ENCODE peak calls at places on chromosomes 11 and 22, in ten cellular contexts. Q is GM23338, X is kidney epithelial cell, C is T-helper 22 cell, Z is WTC11, S is occipital lobe, W is activated T-cell treated with anti-CD3 and anti-CD28 coated beads for 1 hour, E is AG09319, M is H54, T is M059J. H is an unnamed sample.

GRCh38 chr11:95065336-95065735 is 1.4 kb upstream of the SRSF8 start:
- DNase-seq in Q (no peak), X (no peak), C (no peak), Z (no peak), S (no peak), W (no peak), E (no peak), M (no peak), T (no peak), H (no peak)

GRCh38 chr22:19292262-19293230 is 1.0 kb upstream of the CLTCL1 start:
- DNase-seq in Q (no peak), X (no peak), C (no peak), Z (no peak), S (no peak), W (no peak), E (no peak), M (no peak), T (no peak), H (peak; percentile 28)

GRCh38 chr11:2887526-2888195 is 2.1 kb upstream of the CDKN1C start:
- DNase-seq in Q (no peak), X (no peak), C (no peak), Z (no peak), S (no peak), W (no peak), E (no peak), M (no peak), T (no peak), H (no peak)

GRCh38 chr11:112157274-112157766 is 6.6 kb downstream of the IL18 start:
- DNase-seq in Q (no peak), X (peak; percentile 100), C (no peak), Z (no peak), S (no peak), W (no peak), E (peak; percentile 90), M (peak; percentile 42), T (peak; percentile 99), H (peak; percentile 88)

GRCh38 chr11:64598797-64599697 is 8.0 kb downstream of the SLC22A12 start:
- DNase-seq in Q (no peak), X (no peak), C (no peak), Z (no peak), S (no peak), W (no peak), E (no peak), M (no peak), T (no peak), H (no peak)

GRCh38 chr11:8654503-8654902 is 28.0 kb downstream of the TRIM66 start:
- DNase-seq in Q (no peak), X (no peak), C (no peak), Z (no peak), S (no peak), W (no peak), E (no peak), M (no peak), T (no peak), H (no peak)

GRCh38 chr11:6609502-6610015 is 2.5 kb downstream of the TAF10 start:
- DNase-seq in Q (no peak), X (no peak), C (no peak), Z (no peak), S (no peak), W (no peak), E (no peak), M (no peak), T (no peak), H (no peak)

GRCh38 chr11:128232588-128232987 is 354.8 kb downstream of the ETS1 start:
- DNase-seq in Q (no peak), X (no peak), C (no peak), Z (no peak), S (no peak), W (no peak), E (no peak), M (no peak), T (no peak), H (no peak)

GRCh38 chr11:34899633-34900016 is 16.6 kb downstream of the APIP start:
- DNase-seq in Q (no peak), X (no peak), C (no peak), Z (peak; percentile 14), S (no peak), W (no peak), E (no peak), M (no peak), T (peak; percentile 6), H (peak; percentile 37)

GRCh38 chr11:78228467-78228866 is 39.7 kb downstream of the USP35 start:
- DNase-seq in Q (peak; percentile 84), X (no peak), C (no peak), Z (no peak), S (no peak), W (no peak), E (no peak), M (peak; percentile 47), T (peak; percentile 66), H (peak; percentile 79)